ENCODE peak calls at places on chromosomes 1 and 21, in ten cellular contexts. U is GM23338, T is GM12892, S is breast epithelium, D is SK-N-SH, K is GM12891, B is transverse colon, P is suprapubic skin, F is sigmoid colon, H is HCT116. W is an unnamed sample.

GRCh38 chr21:44785620-44786344 is 15.8 kb downstream of the UBE2G2 start:
- DNase-seq in U (no peak), T (no peak), S (no peak), D (no peak), K (no peak), B (no peak), P (no peak), F (no peak), H (no peak), W (peak)

GRCh38 chr1:198018529-198018928 is 101.4 kb downstream of the LHX9 start:
- DNase-seq in U (no peak), T (no peak), S (no peak), D (no peak), K (no peak), B (no peak), P (no peak), F (no peak), H (peak), W (no peak)

GRCh38 chr1:210237514-210237913 is 4.9 kb downstream of the SERTAD4 start:
- DNase-seq in U (no peak), T (no peak), S (no peak), D (no peak), K (no peak), B (no peak), P (no peak), F (no peak), H (no peak), W (no peak)

GRCh38 chr1:229098903-229099578 is 171.9 kb upstream of the RAB4A start:
- DNase-seq in U (no peak), T (no peak), S (no peak), D (no peak), K (no peak), B (no peak), P (no peak), F (peak), H (no peak), W (no peak)

GRCh38 chr1:216095400-216095799 is 327.8 kb downstream of the USH2A start:
- DNase-seq in U (peak), T (no peak), S (no peak), D (no peak), K (no peak), B (no peak), P (no peak), F (no peak), H (no peak), W (no peak)

GRCh38 chr1:36966242-36966641 is 68.1 kb downstream of the GRIK3 start:
- DNase-seq in U (peak), T (no peak), S (no peak), D (no peak), K (no peak), B (no peak), P (no peak), F (no peak), H (no peak), W (no peak)

GRCh38 chr1:45994423-45994822 is 138.0 kb downstream of the PIK3R3 start:
- DNase-seq in U (peak), T (no peak), S (no peak), D (no peak), K (no peak), B (no peak), P (no peak), F (no peak), H (no peak), W (no peak)

GRCh38 chr21:38291875-38292274 is 35.1 kb downstream of the KCNJ15 start:
- DNase-seq in U (no peak), T (no peak), S (no peak), D (no peak), K (no peak), B (no peak), P (no peak), F (no peak), H (no peak), W (no peak)

GRCh38 chr1:41615316-41615715 is 130.8 kb upstream of the EDN2 start:
- DNase-seq in U (no peak), T (no peak), S (no peak), D (no peak), K (no peak), B (no peak), P (no peak), F (no peak), H (no peak), W (no peak)

GRCh38 chr1:43376723-43377235 is 9.0 kb upstream of the ELOVL1 start:
- DNase-seq in U (no peak), T (no peak), S (no peak), D (no peak), K (no peak), B (no peak), P (no peak), F (no peak), H (no peak), W (no peak)

GRCh38 chr1:211066781-211067384 is 67.1 kb downstream of the KCNH1 start:
- DNase-seq in U (no peak), T (no peak), S (no peak), D (peak), K (no peak), B (no peak), P (no peak), F (no peak), H (no peak), W (no peak)

GRCh38 chr1:172468296-172468695 is 24.4 kb upstream of the PIGC start:
- DNase-seq in U (no peak), T (no peak), S (no peak), D (no peak), K (no peak), B (no peak), P (no peak), F (no peak), H (no peak), W (no peak)

GRCh38 chr1:183571678-183572268 is 18.5 kb downstream of the NCF2 start:
- DNase-seq in U (no peak), T (no peak), S (no peak), D (no peak), K (no peak), B (no peak), P (no peak), F (no peak), H (no peak), W (no peak)

GRCh38 chr1:183281553-183282091 is 95.6 kb downstream of the LAMC2 start:
- DNase-seq in U (peak), T (peak), S (peak), D (peak), K (peak), B (peak), P (peak), F (peak), H (peak), W (peak)

GRCh38 chr1:94418664-94419655 is 771 bp downstream of the ABCD3 start:
- DNase-seq in U (peak), T (peak), S (peak), D (peak), K (peak), B (peak), P (peak), F (peak), H (no peak), W (peak)

GRCh38 chr1:53061859-53062714 is at the start of gene PODN:
- DNase-seq in U (peak), T (no peak), S (no peak), D (peak), K (no peak), B (no peak), P (peak), F (peak), H (no peak), W (no peak)

GRCh38 chr1:47031059-47031458 is 7.6 kb downstream of the CYP4X1 start:
- DNase-seq in U (no peak), T (no peak), S (peak), D (no peak), K (no peak), B (no peak), P (no peak), F (no peak), H (no peak), W (peak)

GRCh38 chr1:168321945-168322344 is 41.3 kb downstream of the TBX19 start:
- DNase-seq in U (no peak), T (no peak), S (no peak), D (no peak), K (no peak), B (no peak), P (no peak), F (no peak), H (peak), W (no peak)

GRCh38 chr1:211920141-211920572 is 89.6 kb upstream of the LPGAT1 start:
- DNase-seq in U (no peak), T (no peak), S (peak), D (no peak), K (no peak), B (no peak), P (peak), F (peak), H (no peak), W (peak)

GRCh38 chr21:46424062-46424591 is 34.6 kb upstream of the DIP2A start:
- DNase-seq in U (no peak), T (no peak), S (no peak), D (no peak), K (no peak), B (no peak), P (peak), F (no peak), H (no peak), W (no peak)

GRCh38 chr1:107263291-107263790 is 122.5 kb downstream of the NTNG1 start:
- DNase-seq in U (no peak), T (no peak), S (no peak), D (no peak), K (no peak), B (no peak), P (no peak), F (no peak), H (no peak), W (no peak)
- TF ChIP-seq POLR2AphosphoS5 in U (no peak), T (no peak), S (no peak), D (no peak), K (no peak), B (no peak), P (no peak), F (no peak), H (no peak), W (no peak)

DNA sequence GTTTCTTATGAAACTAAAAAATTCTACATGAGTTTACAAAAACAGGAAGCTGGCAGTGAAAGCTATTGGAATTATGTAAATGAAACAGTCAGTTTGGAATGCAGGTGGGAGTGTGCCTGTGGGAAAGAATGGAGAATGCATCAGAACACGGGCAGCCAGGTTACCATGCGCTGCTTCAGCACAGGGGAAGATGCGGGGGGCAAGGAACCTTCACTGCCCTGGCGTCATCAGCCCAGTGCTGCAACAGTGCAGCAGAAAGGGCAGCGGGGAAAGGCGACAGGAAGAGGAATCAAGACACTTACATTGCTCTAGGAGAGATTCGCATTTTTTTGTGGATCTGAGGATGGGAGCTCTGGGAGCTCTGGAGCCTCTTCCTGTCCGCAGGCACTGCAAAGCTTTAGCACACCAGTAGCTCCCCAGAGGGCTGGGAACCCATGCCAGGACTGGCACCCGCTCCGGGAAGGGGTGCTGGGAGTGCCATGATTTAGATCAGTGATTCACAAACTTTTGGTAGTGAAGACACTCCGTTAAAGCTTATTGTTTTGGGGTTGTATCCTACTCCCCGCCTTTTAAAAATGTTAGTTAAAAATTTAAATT is 64.1 kb upstream of the WDR26 start:
- DNase-seq in U (peak), T (no peak), S (peak), D (no peak), K (no peak), B (no peak), P (no peak), F (no peak), H (no peak), W (peak)
- TF ChIP-seq POLR2AphosphoS5 in U (peak), T (no peak), S (peak), D (no peak), K (no peak), B (no peak), P (no peak), F (no peak), H (no peak), W (no peak)

GRCh38 chr1:1332774-1333480 is 1.8 kb downstream of the TAS1R3 start:
- DNase-seq in U (no peak), T (no peak), S (peak), D (no peak), K (no peak), B (peak), P (no peak), F (no peak), H (no peak), W (peak)
- TF ChIP-seq POLR2AphosphoS5 in U (no peak), T (no peak), S (no peak), D (no peak), K (no peak), B (no peak), P (peak), F (no peak), H (peak), W (peak)

DNA sequence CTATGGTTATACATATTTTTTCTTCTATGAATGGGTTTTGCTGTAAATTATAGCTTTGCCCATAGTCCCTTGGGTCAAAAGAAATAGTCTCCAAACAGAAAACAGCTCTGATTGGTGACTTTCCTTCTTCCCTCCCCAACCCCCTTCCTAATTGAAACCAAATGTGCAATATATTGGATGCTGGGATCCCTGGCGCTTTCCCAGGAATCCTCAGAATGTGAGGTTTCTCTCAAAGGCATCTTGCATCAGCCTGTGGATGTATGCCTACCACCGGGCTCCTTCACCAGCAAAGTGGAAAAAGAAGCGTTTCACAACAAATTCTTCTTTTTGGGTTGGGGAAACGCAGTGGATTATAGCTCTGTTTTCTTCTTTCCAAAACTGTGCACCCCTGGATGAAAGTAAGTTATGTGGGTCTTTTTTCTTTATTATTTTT is at the start of gene DDR2:
- DNase-seq in U (peak), T (no peak), S (peak), D (peak), K (no peak), B (peak), P (peak), F (peak), H (no peak), W (no peak)
- TF ChIP-seq POLR2AphosphoS5 in U (no peak), T (no peak), S (peak), D (peak), K (no peak), B (peak), P (peak), F (peak), H (no peak), W (peak)

GRCh38 chr1:17538428-17539130 is 919 bp upstream of the ARHGEF10L start:
- DNase-seq in U (peak), T (no peak), S (peak), D (peak), K (no peak), B (no peak), P (peak), F (peak), H (no peak), W (no peak)

GRCh38 chr1:17533201-17533600 is 6.3 kb upstream of the ARHGEF10L start:
- DNase-seq in U (no peak), T (no peak), S (no peak), D (no peak), K (no peak), B (no peak), P (no peak), F (no peak), H (no peak), W (no peak)

GRCh38 chr1:17531682-17532487 is 7.6 kb upstream of the ARHGEF10L start:
- DNase-seq in U (no peak), T (no peak), S (peak), D (no peak), K (no peak), B (peak), P (no peak), F (peak), H (peak), W (peak)

GRCh38 chr1:17538010-17538409 is 1.5 kb upstream of the ARHGEF10L start:
- DNase-seq in U (no peak), T (no peak), S (no peak), D (no peak), K (no peak), B (no peak), P (no peak), F (no peak), H (no peak), W (no peak)

DNA sequence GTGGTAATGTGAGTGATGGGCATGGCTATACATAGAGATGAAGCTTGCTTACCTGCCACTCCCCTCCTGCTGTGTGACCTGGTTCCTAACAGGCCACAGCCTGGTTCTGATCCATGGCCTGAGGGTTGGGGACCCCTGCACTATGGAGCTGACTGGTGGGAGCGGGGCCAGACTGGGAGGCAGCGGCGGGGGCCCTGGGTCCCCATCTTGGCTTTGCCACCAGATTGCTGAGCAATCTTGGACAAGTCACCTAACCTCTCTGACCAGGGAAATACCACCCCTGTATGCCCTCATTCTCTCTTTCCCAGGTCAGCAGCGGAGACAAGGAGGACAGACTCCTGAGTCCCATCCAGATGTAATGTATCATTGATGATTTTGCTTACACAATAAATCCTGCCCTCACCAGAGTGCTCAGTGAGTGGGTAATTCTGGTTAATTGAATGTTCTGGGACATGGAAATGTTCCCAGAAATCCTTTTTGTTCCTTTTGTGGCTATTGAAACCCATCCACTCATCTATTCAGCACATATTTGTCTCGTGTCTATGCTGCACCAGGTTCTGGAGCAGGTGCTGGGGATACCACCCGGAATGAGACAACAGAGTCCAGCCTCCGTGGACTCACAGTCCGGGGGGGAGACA is 4.1 kb upstream of the ARHGEF10L start:
- DNase-seq in U (no peak), T (no peak), S (no peak), D (no peak), K (no peak), B (no peak), P (no peak), F (no peak), H (no peak), W (no peak)
- TF ChIP-seq POLR2AphosphoS5 in U (no peak), T (no peak), S (no peak), D (no peak), K (no peak), B (no peak), P (no peak), F (no peak), H (no peak), W (no peak)

GRCh38 chr1:207911983-207912760 is 1.2 kb upstream of the CD34 start:
- DNase-seq in U (no peak), T (no peak), S (no peak), D (no peak), K (no peak), B (no peak), P (no peak), F (no peak), H (no peak), W (no peak)

GRCh38 chr1:207913951-207914350 is 3.0 kb upstream of the CD34 start:
- DNase-seq in U (no peak), T (no peak), S (no peak), D (no peak), K (no peak), B (no peak), P (no peak), F (no peak), H (no peak), W (no peak)

GRCh38 chr1:207909687-207910086 is 1.2 kb downstream of the CD34 start:
- DNase-seq in U (no peak), T (no peak), S (no peak), D (no peak), K (no peak), B (no peak), P (no peak), F (no peak), H (no peak), W (no peak)

GRCh38 chr1:207908112-207908734 is 2.7 kb downstream of the CD34 start:
- DNase-seq in U (no peak), T (no peak), S (no peak), D (no peak), K (no peak), B (no peak), P (peak), F (peak), H (no peak), W (no peak)

DNA sequence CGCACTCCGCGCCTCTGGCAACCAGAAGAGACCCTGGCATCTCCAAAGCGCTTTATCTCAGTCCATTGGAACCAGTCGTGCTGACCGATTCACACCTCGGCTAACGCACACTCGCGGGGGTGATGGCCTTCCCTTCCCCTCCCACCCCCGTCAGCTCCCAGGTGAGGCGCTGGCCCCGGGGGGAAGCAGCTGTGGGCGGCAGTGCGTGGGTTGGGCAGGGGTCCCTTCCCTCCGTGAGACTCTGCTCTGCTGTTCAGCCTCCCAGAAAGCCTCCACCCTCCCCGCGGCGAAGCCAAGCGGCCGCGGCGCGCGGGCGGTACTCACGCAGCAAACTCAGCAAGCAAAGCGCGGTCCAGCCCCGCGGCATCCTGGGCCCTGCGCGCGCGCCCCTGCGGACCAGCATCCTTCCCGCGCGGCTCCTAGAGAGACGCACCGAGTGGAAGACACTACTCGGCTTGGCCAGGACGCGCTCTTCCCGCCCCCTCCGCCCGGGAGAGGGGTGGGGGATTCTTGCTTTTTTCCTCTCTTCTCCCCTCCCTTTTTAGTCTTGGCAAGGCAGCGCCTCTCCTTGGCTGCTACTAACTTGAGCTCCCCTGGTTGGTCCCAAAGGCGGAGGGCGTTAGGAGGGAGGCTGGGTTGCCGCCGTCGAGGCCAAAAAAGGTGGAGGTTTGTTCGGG is at the start of gene CD34:
- DNase-seq in U (peak), T (no peak), S (no peak), D (peak), K (peak), B (no peak), P (peak), F (peak), H (no peak), W (no peak)
- TF ChIP-seq POLR2AphosphoS5 in U (no peak), T (no peak), S (peak), D (no peak), K (no peak), B (peak), P (no peak), F (peak), H (no peak), W (no peak)